ENCODE peak calls at places on chromosomes 5 and 9, in nine cellular contexts. G is aorta; S is CD4-positive, alpha-beta T cell; A is GM23248; P is CD8-positive, alpha-beta T cell; U is cardiac muscle cell; Y is neural progenitor cell; B is OCI-LY7; M is fibroblast of lung. C is an unnamed sample.

GRCh38 chr5:117657591-117657990 is 1083.0 kb upstream of the SEMA6A start:
- DNase-seq in G (no peak), S (no peak), A (no peak), P (no peak), U (no peak), Y (no peak), B (no peak), M (peak; percentile 5), C (no peak)

GRCh38 chr9:136888454-136888853 is 2.1 kb downstream of the TRAF2 start:
- DNase-seq in G (no peak), S (no peak), A (no peak), P (no peak), U (no peak), Y (no peak), B (no peak), M (no peak), C (no peak)

GRCh38 chr5:57199866-57200265 is 26.0 kb downstream of the GPBP1 start:
- DNase-seq in G (no peak), S (no peak), A (no peak), P (no peak), U (no peak), Y (no peak), B (no peak), M (no peak), C (no peak)

GRCh38 chr9:113674436-113674835 is 201.7 kb upstream of the ZNF618 start:
- DNase-seq in G (no peak), S (no peak), A (peak; percentile 87), P (no peak), U (peak; percentile 66), Y (no peak), B (no peak), M (peak; percentile 51), C (no peak)

GRCh38 chr9:81693639-81694378 is 4.5 kb upstream of the TLE1 start:
- DNase-seq in G (no peak), S (no peak), A (peak; percentile 36), P (no peak), U (no peak), Y (no peak), B (no peak), M (no peak), C (no peak)

GRCh38 chr9:116267021-116267420 is 113.4 kb downstream of the PAPPA start:
- DNase-seq in G (no peak), S (no peak), A (peak; percentile 76), P (no peak), U (no peak), Y (no peak), B (no peak), M (peak; percentile 39), C (no peak)

GRCh38 chr5:124644138-124644537 is 102.3 kb downstream of the ZNF608 start:
- DNase-seq in G (no peak), S (no peak), A (peak; percentile 48), P (no peak), U (no peak), Y (no peak), B (no peak), M (peak; percentile 45), C (no peak)

GRCh38 chr9:134395727-134396257 is 69.5 kb downstream of the RXRA start:
- DNase-seq in G (no peak), S (no peak), A (no peak), P (no peak), U (no peak), Y (no peak), B (no peak), M (no peak), C (no peak)

GRCh38 chr9:122991370-122991830 is 42.1 kb upstream of the GPR21 start:
- DNase-seq in G (no peak), S (peak; percentile 5), A (peak; percentile 94), P (peak; percentile 15), U (peak; percentile 92), Y (peak; percentile 5), B (peak; percentile 51), M (peak; percentile 93), C (no peak)

GRCh38 chr5:147538232-147538631 is 28.4 kb upstream of the DPYSL3 start:
- DNase-seq in G (no peak), S (no peak), A (no peak), P (no peak), U (peak; percentile 59), Y (no peak), B (no peak), M (no peak), C (no peak)

GRCh38 chr5:43601454-43602260 is 1.3 kb upstream of the NNT start:
- DNase-seq in G (no peak), S (no peak), A (peak; percentile 65), P (no peak), U (peak; percentile 21), Y (no peak), B (peak; percentile 51), M (peak; percentile 54), C (no peak)

GRCh38 chr5:33091571-33092363 is 349.0 kb upstream of the TARS1 start:
- DNase-seq in G (no peak), S (no peak), A (peak; percentile 81), P (no peak), U (peak; percentile 71), Y (no peak), B (no peak), M (peak; percentile 57), C (no peak)

GRCh38 chr5:102701748-102702147 is 53.4 kb upstream of the PAM start:
- DNase-seq in G (no peak), S (no peak), A (no peak), P (no peak), U (no peak), Y (no peak), B (no peak), M (no peak), C (no peak)

GRCh38 chr5:117769877-117770276 is 1195.3 kb upstream of the SEMA6A start:
- DNase-seq in G (no peak), S (no peak), A (no peak), P (no peak), U (no peak), Y (no peak), B (no peak), M (no peak), C (no peak)

GRCh38 chr5:145946112-145946861 is 9.9 kb downstream of the SH3RF2 start:
- DNase-seq in G (no peak), S (no peak), A (peak; percentile 78), P (no peak), U (no peak), Y (no peak), B (no peak), M (peak; percentile 71), C (no peak)

GRCh38 chr9:35603506-35603985 is 1.5 kb upstream of the TESK1 start:
- DNase-seq in G (peak; percentile 86), S (peak; percentile 15), A (peak; percentile 93), P (no peak), U (peak; percentile 93), Y (no peak), B (no peak), M (peak; percentile 91), C (no peak)

GRCh38 chr5:66675369-66675768 is 79.2 kb downstream of the MAST4 start:
- DNase-seq in G (no peak), S (no peak), A (no peak), P (no peak), U (no peak), Y (no peak), B (no peak), M (no peak), C (no peak)

GRCh38 chr5:150904479-150905311 is at the start of gene ZNF300:
- DNase-seq in G (peak; percentile 95), S (peak; percentile 54), A (peak; percentile 96), P (peak; percentile 54), U (peak; percentile 98), Y (peak; percentile 91), B (no peak), M (peak; percentile 97), C (peak; percentile 13)

GRCh38 chr5:150895431-150896428 is 9.1 kb downstream of the ZNF300 start:
- DNase-seq in G (no peak), S (no peak), A (peak; percentile 2), P (no peak), U (no peak), Y (no peak), B (no peak), M (peak; percentile 10), C (no peak)

GRCh38 chr5:150905312-150905683 is 518 bp upstream of the ZNF300 start:
- DNase-seq in G (no peak), S (no peak), A (no peak), P (no peak), U (no peak), Y (no peak), B (no peak), M (no peak), C (no peak)

DNA sequence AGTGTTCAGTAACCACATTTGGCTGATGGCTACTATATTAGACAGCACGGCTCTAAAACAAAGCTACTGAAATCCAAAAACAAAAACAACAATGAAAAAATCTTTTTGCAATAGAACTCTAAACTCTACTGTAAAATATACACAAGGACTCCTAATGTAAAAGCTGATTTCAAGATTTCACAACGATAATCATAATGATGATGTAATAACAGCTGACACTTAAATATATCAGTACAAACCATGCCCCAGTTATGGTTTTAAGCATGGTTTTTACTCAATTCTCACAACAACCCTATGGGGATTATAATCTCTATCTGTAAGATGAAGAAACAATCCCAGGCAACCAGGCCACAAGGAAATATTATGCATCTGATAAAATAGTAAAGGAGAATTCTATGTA is 3.3 kb downstream of the ZNF300 start:
- DNase-seq in G (no peak), S (no peak), A (no peak), P (no peak), U (no peak), Y (no peak), B (no peak), M (no peak), C (no peak)
- H3K9me3 ChIP-seq in G (peaks cover 6% of the 10 kb centered on the region), S (peaks cover 83% of the 10 kb centered on the region), A (no peaks in the 10 kb centered on the region), P (peaks cover 26% of the 10 kb centered on the region), U (no peaks in the 10 kb centered on the region), Y (peaks cover 50% of the 10 kb centered on the region), B (peaks cover 16% of the 10 kb centered on the region), M (peaks cover 3% of the 10 kb centered on the region), C (peaks cover 13% of the 10 kb centered on the region)

DNA sequence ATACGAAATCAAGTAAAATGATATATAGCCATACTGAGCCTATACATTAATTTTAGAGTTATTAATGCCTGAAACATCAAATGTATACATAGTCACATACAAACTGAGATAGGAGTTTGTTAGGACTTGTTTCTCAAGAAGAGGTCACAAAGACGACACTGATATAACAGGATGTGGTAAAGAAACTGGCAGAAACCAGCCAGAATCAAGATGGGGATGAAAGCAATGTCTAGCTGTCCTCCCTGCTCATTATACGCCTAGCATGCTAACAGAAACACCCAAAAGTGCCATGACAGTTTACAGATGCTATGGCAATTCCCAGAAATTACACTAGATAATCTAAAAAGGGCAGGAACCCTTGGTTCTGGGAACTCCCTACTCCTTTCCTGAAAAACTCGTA is 11.0 kb upstream of the MRPS30 start:
- DNase-seq in G (no peak), S (no peak), A (no peak), P (no peak), U (no peak), Y (no peak), B (no peak), M (no peak), C (no peak)
- H3K9me3 ChIP-seq in G (peaks cover 2% of the 10 kb centered on the region), S (peaks cover 20% of the 10 kb centered on the region), A (no peaks in the 10 kb centered on the region), P (peaks cover 4% of the 10 kb centered on the region), U (peaks cover 3% of the 10 kb centered on the region), Y (peaks cover 19% of the 10 kb centered on the region), B (peaks cover 30% of the 10 kb centered on the region), M (no peaks in the 10 kb centered on the region), C (no peaks in the 10 kb centered on the region)

GRCh38 chr5:1056611-1057484 is 48.2 kb downstream of the NKD2 start:
- DNase-seq in G (no peak), S (no peak), A (no peak), P (no peak), U (no peak), Y (no peak), B (no peak), M (no peak), C (no peak)
- H3K9me3 ChIP-seq in G (no peaks in the 10 kb centered on the region), S (no peaks in the 10 kb centered on the region), A (no peaks in the 10 kb centered on the region), P (no peaks in the 10 kb centered on the region), U (no peaks in the 10 kb centered on the region), Y (no peaks in the 10 kb centered on the region), B (no peaks in the 10 kb centered on the region), M (no peaks in the 10 kb centered on the region), C (no peaks in the 10 kb centered on the region)

GRCh38 chr5:2507611-2508010 is 243.9 kb downstream of the IRX2 start:
- DNase-seq in G (no peak), S (no peak), A (no peak), P (no peak), U (no peak), Y (no peak), B (no peak), M (no peak), C (no peak)
- H3K9me3 ChIP-seq in G (peaks cover 5% of the 10 kb centered on the region), S (no peaks in the 10 kb centered on the region), A (no peaks in the 10 kb centered on the region), P (no peaks in the 10 kb centered on the region), U (no peaks in the 10 kb centered on the region), Y (no peaks in the 10 kb centered on the region), B (no peaks in the 10 kb centered on the region), M (no peaks in the 10 kb centered on the region), C (no peaks in the 10 kb centered on the region)

C was measured in T-helper 17 cell.